ENCODE peak calls at places on chromosomes 7 and 10, in five cellular contexts. B is HEK293T, L is ascending aorta, Y is retinal pigment epithelial cell, S is heart left ventricle. R is an unnamed sample.

GRCh38 chr10:46019541-46020343 is 10.7 kb downstream of the NCOA4 start:
- DNase-seq in B (no peak), L (no peak), Y (no peak), S (peak; percentile 61), R (no peak)

GRCh38 chr10:10294801-10295515 is 722.7 kb upstream of the CELF2 start:
- DNase-seq in B (no peak), L (no peak), Y (no peak), S (no peak), R (no peak)

GRCh38 chr7:137519964-137520363 is 176.4 kb upstream of the PTN start:
- DNase-seq in B (no peak), L (no peak), Y (no peak), S (no peak), R (no peak)

GRCh38 chr10:119315128-119316001 is 108.0 kb downstream of the GRK5 start:
- DNase-seq in B (peak; percentile 69), L (peak; percentile 95), Y (peak; percentile 90), S (no peak), R (no peak)

GRCh38 chr10:97703398-97704067 is 10.0 kb upstream of the MARVELD1 start:
- DNase-seq in B (no peak), L (no peak), Y (no peak), S (no peak), R (no peak)

GRCh38 chr10:70561558-70561957 is 41.0 kb downstream of the PRF1 start:
- DNase-seq in B (no peak), L (no peak), Y (no peak), S (no peak), R (no peak)

GRCh38 chr10:100518761-100519241 is 860 bp downstream of the SEC31B start:
- DNase-seq in B (peak; percentile 71), L (peak; percentile 81), Y (no peak), S (peak; percentile 46), R (peak; percentile 30)

GRCh38 chr10:114458955-114459354 is 54.7 kb upstream of the AFAP1L2 start:
- DNase-seq in B (peak; percentile 63), L (no peak), Y (no peak), S (no peak), R (peak; percentile 30)

GRCh38 chr10:32273326-32273725 is 73.6 kb downstream of the EPC1 start:
- DNase-seq in B (no peak), L (no peak), Y (no peak), S (no peak), R (no peak)

GRCh38 chr7:5677538-5678294 is 103.7 kb downstream of the RNF216 start:
- DNase-seq in B (peak; percentile 65), L (peak; percentile 80), Y (no peak), S (peak; percentile 64), R (peak; percentile 73)

GRCh38 chr10:98312816-98313215 is 44.8 kb upstream of the LOXL4 start:
- DNase-seq in B (no peak), L (no peak), Y (no peak), S (no peak), R (no peak)

GRCh38 chr10:33332183-33333031 is 2.1 kb downstream of the NRP1 start:
- DNase-seq in B (no peak), L (no peak), Y (no peak), S (no peak), R (no peak)

GRCh38 chr7:88291401-88292173 is 15.1 kb downstream of the STEAP4 start:
- DNase-seq in B (no peak), L (no peak), Y (peak; percentile 21), S (no peak), R (no peak)

GRCh38 chr7:129607471-129608120 is 3.9 kb upstream of the NRF1 start:
- DNase-seq in B (peak; percentile 63), L (no peak), Y (no peak), S (no peak), R (no peak)

GRCh38 chr10:48470893-48471805 is 133.7 kb downstream of the ARHGAP22 start:
- DNase-seq in B (peak; percentile 36), L (peak; percentile 49), Y (no peak), S (no peak), R (no peak)

GRCh38 chr7:92835140-92835850 is 1.1 kb downstream of the CDK6 start:
- DNase-seq in B (peak; percentile 42), L (peak; percentile 76), Y (no peak), S (peak; percentile 48), R (peak; percentile 49)

GRCh38 chr10:69728335-69728861 is 73.3 kb upstream of the COL13A1 start:
- DNase-seq in B (no peak), L (no peak), Y (no peak), S (peak; percentile 44), R (no peak)

GRCh38 chr10:17178006-17178405 is 23.5 kb downstream of the TRDMT1 start:
- DNase-seq in B (no peak), L (no peak), Y (no peak), S (no peak), R (no peak)

GRCh38 chr10:58955615-58956014 is 220.8 kb upstream of the PHYHIPL start:
- DNase-seq in B (no peak), L (no peak), Y (no peak), S (no peak), R (no peak)

GRCh38 chr10:131650169-131650705 is 250.6 kb upstream of the PPP2R2D start:
- DNase-seq in B (no peak), L (no peak), Y (no peak), S (no peak), R (no peak)